ENCODE peak calls at places on chromosomes 2 and 18, in ten cellular contexts. One of them, this sample, is unnamed.

GRCh38 chr2:131064589-131065232 is 28.5 kb downstream of the FAM168B start:
- DNase-seq in upper lobe of left lung: no peak
- DNase-seq in HCT116: no peak
- DNase-seq in H1: no peak
- DNase-seq in sigmoid colon: no peak
- DNase-seq in A549: no peak
- DNase-seq in GM12892: no peak
- DNase-seq in ovary: no peak
- DNase-seq in transverse colon: no peak
- DNase-seq in adrenal gland: no peak
- DNase-seq in this sample: no peak

GRCh38 chr2:33395660-33396249 is 80.7 kb upstream of the RASGRP3 start:
- DNase-seq in adrenal gland: peak; percentile 32
- DNase-seq in ovary: no peak
- DNase-seq in H1: no peak
- DNase-seq in upper lobe of left lung: peak; percentile 26
- DNase-seq in HCT116: peak; percentile 28
- DNase-seq in GM12892: no peak
- DNase-seq in A549: peak; percentile 26
- DNase-seq in sigmoid colon: no peak
- DNase-seq in transverse colon: peak; percentile 57
- DNase-seq in this sample: no peak

GRCh38 chr2:40106061-40106460 is 327.0 kb upstream of the THUMPD2 start:
- DNase-seq in A549: no peak
- DNase-seq in HCT116: no peak
- DNase-seq in sigmoid colon: no peak
- DNase-seq in transverse colon: no peak
- DNase-seq in upper lobe of left lung: no peak
- DNase-seq in ovary: no peak
- DNase-seq in H1: no peak
- DNase-seq in adrenal gland: no peak
- DNase-seq in GM12892: no peak
- DNase-seq in this sample: no peak

GRCh38 chr2:238272156-238272555 is 16.3 kb downstream of the PER2 start:
- DNase-seq in HCT116: no peak
- DNase-seq in H1: no peak
- DNase-seq in ovary: no peak
- DNase-seq in upper lobe of left lung: no peak
- DNase-seq in GM12892: no peak
- DNase-seq in adrenal gland: no peak
- DNase-seq in A549: no peak
- DNase-seq in transverse colon: no peak
- DNase-seq in sigmoid colon: no peak
- DNase-seq in this sample: no peak

GRCh38 chr2:35973132-35973736 is 382.3 kb upstream of the CRIM1 start:
- DNase-seq in transverse colon: no peak
- DNase-seq in adrenal gland: no peak
- DNase-seq in HCT116: no peak
- DNase-seq in upper lobe of left lung: no peak
- DNase-seq in sigmoid colon: no peak
- DNase-seq in H1: no peak
- DNase-seq in A549: peak; percentile 7
- DNase-seq in ovary: no peak
- DNase-seq in GM12892: no peak
- DNase-seq in this sample: no peak

GRCh38 chr2:236352761-236353593 is 88.8 kb upstream of the ASB18 start:
- DNase-seq in GM12892: no peak
- DNase-seq in H1: no peak
- DNase-seq in ovary: no peak
- DNase-seq in HCT116: peak; percentile 8
- DNase-seq in adrenal gland: no peak
- DNase-seq in A549: peak; percentile 13
- DNase-seq in transverse colon: no peak
- DNase-seq in upper lobe of left lung: no peak
- DNase-seq in sigmoid colon: no peak
- DNase-seq in this sample: no peak

GRCh38 chr2:38178142-38178541 is 102.2 kb upstream of the CYP1B1 start:
- DNase-seq in sigmoid colon: peak; percentile 70
- DNase-seq in H1: no peak
- DNase-seq in HCT116: no peak
- DNase-seq in A549: no peak
- DNase-seq in GM12892: no peak
- DNase-seq in upper lobe of left lung: peak; percentile 77
- DNase-seq in adrenal gland: peak; percentile 48
- DNase-seq in ovary: peak; percentile 47
- DNase-seq in transverse colon: no peak
- DNase-seq in this sample: no peak

GRCh38 chr2:100394111-100394641 is 23.3 kb downstream of the CHST10 start:
- DNase-seq in HCT116: no peak
- DNase-seq in sigmoid colon: no peak
- DNase-seq in upper lobe of left lung: no peak
- DNase-seq in H1: no peak
- DNase-seq in GM12892: peak; percentile 41
- DNase-seq in adrenal gland: no peak
- DNase-seq in transverse colon: no peak
- DNase-seq in ovary: no peak
- DNase-seq in A549: no peak
- DNase-seq in this sample: peak; percentile 76

DNA sequence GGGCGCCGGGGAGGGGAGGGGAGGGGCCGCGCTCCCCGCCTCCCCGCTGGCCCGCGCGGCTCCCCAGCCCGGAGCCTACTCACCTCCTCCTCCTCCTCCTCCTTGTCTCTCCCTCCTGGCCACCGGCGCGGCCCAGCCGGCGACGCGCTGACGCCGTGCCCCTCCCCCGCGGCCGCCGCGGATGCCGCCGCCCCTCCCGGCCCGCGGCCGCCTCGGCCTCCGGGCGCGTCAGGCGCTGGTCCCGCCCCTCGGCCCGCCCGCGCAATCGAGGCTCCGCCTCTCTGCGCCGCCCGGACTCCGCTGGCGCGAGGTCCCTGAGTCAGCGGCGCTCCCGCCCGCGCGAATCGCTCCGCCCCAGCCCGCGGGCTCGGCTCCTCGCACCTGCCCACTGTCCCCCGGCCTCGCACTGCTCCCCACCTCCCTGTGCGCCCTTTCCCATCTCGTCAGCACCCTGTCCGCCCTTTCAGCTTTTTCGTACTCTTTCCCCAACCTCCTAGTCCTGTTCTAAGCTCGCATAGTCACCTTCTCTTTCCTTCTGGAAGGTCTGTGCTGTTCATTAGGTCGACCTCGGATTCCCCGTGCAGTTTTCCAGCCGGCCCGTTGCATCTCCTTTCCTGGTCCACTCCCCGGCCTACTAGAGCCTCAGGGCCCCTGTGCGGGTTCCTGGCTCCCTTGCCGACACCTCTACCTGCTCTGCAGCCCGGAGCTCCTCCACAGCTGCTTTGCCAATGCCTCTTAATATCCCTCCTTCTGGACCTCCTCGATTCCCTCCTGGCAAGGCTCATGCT is 187.4 kb downstream of the ZEB2 start:
- DNase-seq in transverse colon: peak; percentile 91
- DNase-seq in HCT116: peak; percentile 66
- DNase-seq in upper lobe of left lung: peak; percentile 90
- DNase-seq in A549: peak; percentile 48
- DNase-seq in adrenal gland: peak; percentile 92
- DNase-seq in ovary: peak; percentile 88
- DNase-seq in GM12892: peak; percentile 73
- DNase-seq in sigmoid colon: peak; percentile 90
- DNase-seq in H1: peak; percentile 73
- DNase-seq in this sample: no peak
- TF ChIP-seq POLR2A in transverse colon: peak; percentile 65
- TF ChIP-seq POLR2A in HCT116: no peak
- TF ChIP-seq POLR2A in upper lobe of left lung: peak; percentile 62
- TF ChIP-seq POLR2A in A549: peak; percentile 63
- TF ChIP-seq POLR2A in adrenal gland: peak; percentile 83
- TF ChIP-seq POLR2A in ovary: peak; percentile 51
- TF ChIP-seq POLR2A in GM12892: peak; percentile 85
- TF ChIP-seq POLR2A in sigmoid colon: no peak
- TF ChIP-seq POLR2A in H1: peak; percentile 85
- TF ChIP-seq POLR2A in this sample: no peak

DNA sequence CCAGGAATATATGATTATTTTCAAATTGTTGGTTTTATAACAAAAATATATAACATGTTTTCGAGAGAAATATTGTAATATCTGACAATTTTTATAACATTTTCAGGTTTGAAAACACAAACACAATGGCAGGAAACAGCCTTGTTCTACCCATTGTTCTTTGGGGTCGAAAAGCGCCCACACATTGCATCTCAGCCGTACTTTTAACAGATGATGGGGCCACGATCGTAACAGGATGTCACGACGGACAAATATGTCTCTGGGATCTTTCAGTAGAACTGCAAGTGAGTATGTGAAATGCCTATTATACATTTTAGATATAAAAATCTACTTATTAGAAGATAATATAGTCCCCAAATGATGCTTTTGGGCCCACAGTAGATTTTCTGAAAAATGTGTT is 21.2 kb downstream of the WDR7 start:
- DNase-seq in ovary: no peak
- DNase-seq in sigmoid colon: no peak
- DNase-seq in HCT116: no peak
- DNase-seq in A549: no peak
- DNase-seq in upper lobe of left lung: no peak
- DNase-seq in H1: no peak
- DNase-seq in transverse colon: no peak
- DNase-seq in adrenal gland: no peak
- DNase-seq in GM12892: no peak
- DNase-seq in this sample: no peak
- TF ChIP-seq POLR2A in ovary: no peak
- TF ChIP-seq POLR2A in sigmoid colon: no peak
- TF ChIP-seq POLR2A in HCT116: no peak
- TF ChIP-seq POLR2A in A549: no peak
- TF ChIP-seq POLR2A in upper lobe of left lung: no peak
- TF ChIP-seq POLR2A in H1: no peak
- TF ChIP-seq POLR2A in transverse colon: no peak
- TF ChIP-seq POLR2A in adrenal gland: no peak
- TF ChIP-seq POLR2A in GM12892: no peak
- TF ChIP-seq POLR2A in this sample: no peak

GRCh38 chr2:47402555-47402804 is 476 bp upstream of the MSH2 start:
- DNase-seq in adrenal gland: no peak
- DNase-seq in ovary: no peak
- DNase-seq in upper lobe of left lung: no peak
- DNase-seq in A549: peak; percentile 18
- DNase-seq in H1: no peak
- DNase-seq in HCT116: no peak
- DNase-seq in sigmoid colon: no peak
- DNase-seq in transverse colon: no peak
- DNase-seq in GM12892: no peak
- DNase-seq in this sample: no peak

GRCh38 chr2:47403829-47404228 is 873 bp downstream of the MSH2 start:
- DNase-seq in ovary: no peak
- DNase-seq in sigmoid colon: no peak
- DNase-seq in H1: no peak
- DNase-seq in adrenal gland: no peak
- DNase-seq in HCT116: no peak
- DNase-seq in transverse colon: no peak
- DNase-seq in A549: peak; percentile 40
- DNase-seq in GM12892: no peak
- DNase-seq in upper lobe of left lung: no peak
- DNase-seq in this sample: no peak

GRCh38 chr2:47404356-47404755 is 1.4 kb downstream of the MSH2 start:
- DNase-seq in H1: no peak
- DNase-seq in HCT116: no peak
- DNase-seq in ovary: no peak
- DNase-seq in A549: no peak
- DNase-seq in GM12892: no peak
- DNase-seq in adrenal gland: no peak
- DNase-seq in upper lobe of left lung: no peak
- DNase-seq in sigmoid colon: no peak
- DNase-seq in transverse colon: peak; percentile 14
- DNase-seq in this sample: no peak

GRCh38 chr2:47401789-47402554 is 984 bp upstream of the MSH2 start:
- DNase-seq in adrenal gland: no peak
- DNase-seq in ovary: no peak
- DNase-seq in upper lobe of left lung: no peak
- DNase-seq in sigmoid colon: no peak
- DNase-seq in HCT116: no peak
- DNase-seq in GM12892: no peak
- DNase-seq in A549: no peak
- DNase-seq in H1: no peak
- DNase-seq in transverse colon: no peak
- DNase-seq in this sample: no peak

DNA sequence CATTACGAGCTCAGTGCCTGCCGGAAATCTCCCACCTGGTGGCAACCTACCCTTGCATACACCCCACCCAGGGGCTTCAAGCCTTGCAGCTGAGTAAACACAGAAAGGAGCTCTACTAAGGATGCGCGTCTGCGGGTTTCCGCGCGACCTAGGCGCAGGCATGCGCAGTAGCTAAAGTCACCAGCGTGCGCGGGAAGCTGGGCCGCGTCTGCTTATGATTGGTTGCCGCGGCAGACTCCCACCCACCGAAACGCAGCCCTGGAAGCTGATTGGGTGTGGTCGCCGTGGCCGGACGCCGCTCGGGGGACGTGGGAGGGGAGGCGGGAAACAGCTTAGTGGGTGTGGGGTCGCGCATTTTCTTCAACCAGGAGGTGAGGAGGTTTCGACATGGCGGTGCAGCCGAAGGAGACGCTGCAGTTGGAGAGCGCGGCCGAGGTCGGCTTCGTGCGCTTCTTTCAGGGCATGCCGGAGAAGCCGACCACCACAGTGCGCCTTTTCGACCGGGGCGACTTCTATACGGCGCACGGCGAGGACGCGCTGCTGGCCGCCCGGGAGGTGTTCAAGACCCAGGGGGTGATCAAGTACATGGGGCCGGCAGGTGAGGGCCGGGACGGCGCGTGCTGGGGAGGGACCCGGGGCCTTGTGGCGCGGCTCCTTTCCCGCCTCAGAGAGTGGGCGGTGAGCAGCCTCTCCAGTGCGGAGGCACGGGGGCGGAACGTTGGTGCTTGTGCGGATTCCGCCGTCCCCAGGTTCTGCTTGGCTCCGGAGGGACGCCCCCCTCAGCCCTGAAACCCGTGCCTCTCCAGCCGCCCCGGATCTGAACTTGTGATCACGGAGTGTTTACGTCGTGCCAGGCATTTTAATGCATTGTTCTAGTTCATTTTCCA is at the start of gene MSH2:
- DNase-seq in GM12892: peak; percentile 97
- DNase-seq in HCT116: peak; percentile 80
- DNase-seq in sigmoid colon: peak; percentile 95
- DNase-seq in adrenal gland: peak; percentile 92
- DNase-seq in transverse colon: peak; percentile 93
- DNase-seq in ovary: peak; percentile 83
- DNase-seq in upper lobe of left lung: peak; percentile 93
- DNase-seq in A549: peak; percentile 100
- DNase-seq in H1: peak; percentile 95
- DNase-seq in this sample: no peak
- TF ChIP-seq POLR2A in GM12892: peak; percentile 87
- TF ChIP-seq POLR2A in HCT116: peak; percentile 59
- TF ChIP-seq POLR2A in sigmoid colon: no peak
- TF ChIP-seq POLR2A in adrenal gland: no peak
- TF ChIP-seq POLR2A in transverse colon: peak; percentile 26
- TF ChIP-seq POLR2A in ovary: no peak
- TF ChIP-seq POLR2A in upper lobe of left lung: peak; percentile 54
- TF ChIP-seq POLR2A in A549: peak; percentile 78
- TF ChIP-seq POLR2A in H1: no peak
- TF ChIP-seq POLR2A in this sample: no peak

DNA sequence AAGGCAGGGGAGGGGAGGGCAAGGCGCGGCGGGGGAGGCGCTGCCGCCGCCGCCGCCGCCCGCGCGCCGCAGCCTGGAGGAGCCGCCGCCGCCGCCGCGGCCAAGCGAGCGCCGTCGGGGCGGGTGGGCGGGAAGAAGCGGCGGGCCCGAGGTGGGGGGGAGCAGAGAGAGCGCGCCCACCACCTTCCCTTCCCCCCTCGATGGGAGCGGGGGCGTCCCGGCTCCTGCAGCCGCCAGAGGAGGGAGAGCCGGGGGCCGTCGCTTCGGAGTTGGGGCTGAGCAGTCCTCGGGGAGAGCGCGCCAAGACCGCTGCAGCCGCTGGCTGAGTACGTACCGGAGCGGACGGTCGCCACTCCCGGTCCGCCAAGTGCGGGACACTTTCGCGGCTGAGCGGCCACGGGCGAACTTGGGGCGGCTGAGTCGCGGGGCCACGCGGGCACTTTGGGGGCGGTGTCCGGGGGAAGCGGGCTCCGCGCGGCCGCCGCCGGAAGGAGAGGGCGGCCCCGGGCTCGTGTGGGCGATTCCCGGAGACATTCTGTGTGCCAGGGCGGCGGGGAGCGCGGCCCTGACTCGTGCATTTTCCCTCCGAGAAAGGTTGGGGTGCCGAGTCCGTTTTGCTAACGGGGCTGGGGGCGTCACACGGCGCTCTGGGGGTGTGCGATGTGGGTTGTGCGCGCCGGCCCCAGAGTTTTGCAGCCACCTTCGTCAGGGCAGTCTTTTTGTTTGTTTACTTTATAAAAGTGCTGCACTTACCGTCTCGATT is at the start of gene NAB1:
- DNase-seq in H1: no peak
- DNase-seq in ovary: peak; percentile 63
- DNase-seq in adrenal gland: peak; percentile 60
- DNase-seq in transverse colon: peak; percentile 55
- DNase-seq in upper lobe of left lung: peak; percentile 48
- DNase-seq in sigmoid colon: peak; percentile 82
- DNase-seq in HCT116: no peak
- DNase-seq in A549: peak; percentile 31
- DNase-seq in GM12892: peak; percentile 47
- DNase-seq in this sample: no peak
- TF ChIP-seq POLR2A in H1: no peak
- TF ChIP-seq POLR2A in ovary: no peak
- TF ChIP-seq POLR2A in adrenal gland: peak; percentile 41
- TF ChIP-seq POLR2A in transverse colon: peak; percentile 19
- TF ChIP-seq POLR2A in upper lobe of left lung: peak; percentile 42
- TF ChIP-seq POLR2A in sigmoid colon: no peak
- TF ChIP-seq POLR2A in HCT116: no peak
- TF ChIP-seq POLR2A in A549: no peak
- TF ChIP-seq POLR2A in GM12892: peak; percentile 62
- TF ChIP-seq POLR2A in this sample: no peak

This sample was measured in vagina.